ENCODE peak calls at places on chromosome 2, in four cellular contexts. Z is non-pigmented ciliary epithelial cell; S is activated CD8-positive, alpha-beta memory T cell treated with anti-CD3 and anti-CD28 coated beads, Interleukin-2, amount 50 U/mL, for 48 hours; K is naive thymus-derived CD8-positive, alpha-beta T cell. N is an unnamed sample.

GRCh38 chr2:238370482-238371372 is 50.4 kb downstream of the TRAF3IP1 start:
- DNase-seq in Z (no peak), S (no peak), K (peak), N (peak)

GRCh38 chr2:202566286-202566685 is 68.5 kb upstream of the FAM117B start:
- DNase-seq in Z (no peak), S (no peak), K (no peak), N (no peak)

GRCh38 chr2:200212862-200213425 is 93.5 kb upstream of the SPATS2L start:
- DNase-seq in S (no peak), Z (no peak), K (no peak), N (no peak)

GRCh38 chr2:182715121-182715895 is 749 bp upstream of the DNAJC10 start:
- DNase-seq in Z (no peak), K (peak), S (no peak), N (no peak)

GRCh38 chr2:95530734-95531133 is 46.2 kb upstream of the TRIM43B start:
- DNase-seq in Z (peak), K (no peak), S (no peak), N (no peak)

GRCh38 chr2:3254438-3254941 is 123.1 kb downstream of the EIPR1 start:
- DNase-seq in Z (no peak), K (no peak), S (no peak), N (no peak)

GRCh38 chr2:39370101-39370500 is 67.0 kb downstream of the MAP4K3 start:
- DNase-seq in K (no peak), S (no peak), Z (no peak), N (no peak)

GRCh38 chr2:65071499-65072180 is 15.4 kb downstream of the CEP68 start:
- DNase-seq in Z (no peak), S (no peak), K (no peak), N (no peak)

GRCh38 chr2:208142255-208142924 is 3.6 kb downstream of the CRYGB start:
- DNase-seq in Z (no peak), S (no peak), K (no peak), N (no peak)

GRCh38 chr2:55721601-55722215 is 28.1 kb upstream of the PNPT1 start:
- DNase-seq in Z (peak), S (no peak), K (no peak), N (no peak)

GRCh38 chr2:25228848-25229674 is 60.7 kb upstream of the POMC start:
- DNase-seq in K (no peak), S (no peak), Z (peak), N (peak)

GRCh38 chr2:27308359-27308875 is at the start of gene UCN:
- DNase-seq in K (no peak), S (no peak), Z (no peak), N (peak)

GRCh38 chr2:172230783-172231446 is 128.2 kb upstream of the DLX2 start:
- DNase-seq in S (no peak), Z (no peak), K (no peak), N (no peak)

GRCh38 chr2:237558918-237559645 is 7.3 kb upstream of the PRLH start:
- DNase-seq in S (no peak), Z (no peak), K (no peak), N (peak)

GRCh38 chr2:230933521-230934180 is 8.6 kb upstream of the GPR55 start:
- DNase-seq in Z (no peak), K (no peak), S (peak), N (peak)

GRCh38 chr2:152861349-152861942 is 143.0 kb downstream of the ARL6IP6 start:
- DNase-seq in Z (no peak), S (no peak), K (no peak), N (no peak)

GRCh38 chr2:113203901-113204519 is 30.2 kb downstream of the PSD4 start:
- DNase-seq in S (peak), Z (no peak), K (peak), N (peak)

GRCh38 chr2:108637304-108637669 is 82.0 kb upstream of the RANBP2 start:
- DNase-seq in S (no peak), K (no peak), Z (peak), N (no peak)

GRCh38 chr2:11726384-11726783 is 20.0 kb upstream of the LPIN1 start:
- DNase-seq in S (no peak), K (no peak), Z (no peak), N (no peak)

GRCh38 chr2:144502356-144502755 is 17.6 kb downstream of the ZEB2 start:
- DNase-seq in K (no peak), S (no peak), Z (no peak), N (no peak)

GRCh38 chr2:57296795-57297517 is 749.6 kb upstream of the VRK2 start:
- DNase-seq in Z (no peak), K (no peak), S (no peak), N (no peak)

GRCh38 chr2:241822264-241822623 is 13.3 kb downstream of the NEU4 start:
- DNase-seq in K (no peak), S (no peak), Z (no peak), N (no peak)

GRCh38 chr2:190664240-190664639 is 15.4 kb downstream of the NAB1 start:
- DNase-seq in Z (peak), K (no peak), S (no peak), N (no peak)

GRCh38 chr2:179051250-179051649 is 1.3 kb upstream of the CCDC141 start:
- DNase-seq in S (no peak), K (no peak), Z (no peak), N (no peak)

GRCh38 chr2:36941867-36942266 is 24.5 kb downstream of the STRN start:
- DNase-seq in S (no peak), Z (no peak), K (no peak), N (no peak)

GRCh38 chr2:235810297-235810696 is 316.5 kb downstream of the AGAP1 start:
- DNase-seq in S (no peak), K (no peak), Z (no peak), N (no peak)

GRCh38 chr2:221372156-221372870 is 199.8 kb downstream of the EPHA4 start:
- DNase-seq in Z (no peak), K (no peak), S (no peak), N (no peak)

GRCh38 chr2:219916761-219917160 is 289.3 kb downstream of the SLC4A3 start:
- DNase-seq in K (no peak), Z (no peak), S (no peak), N (no peak)

GRCh38 chr2:147649288-147649687 is 195.5 kb upstream of the ACVR2A start:
- DNase-seq in S (no peak), K (no peak), Z (no peak), N (no peak)

GRCh38 chr2:15916336-15916735 is 24.0 kb upstream of the MYCN start:
- DNase-seq in Z (no peak), K (no peak), S (no peak), N (no peak)

GRCh38 chr2:235707411-235708096 is 213.7 kb downstream of the AGAP1 start:
- DNase-seq in S (no peak), K (no peak), Z (no peak), N (no peak)

GRCh38 chr2:54572636-54573531 is 116.8 kb downstream of the SPTBN1 start:
- DNase-seq in Z (no peak), S (peak), K (peak), N (no peak)

GRCh38 chr2:61443342-61444041 is 27.4 kb downstream of the USP34 start:
- DNase-seq in S (no peak), K (no peak), Z (no peak), N (no peak)

GRCh38 chr2:42268528-42269151 is 92.4 kb downstream of the COX7A2L start:
- DNase-seq in K (no peak), Z (no peak), S (no peak), N (no peak)

GRCh38 chr2:209525834-209526281 is 102.0 kb downstream of the MAP2 start:
- DNase-seq in Z (peak), S (no peak), K (no peak), N (no peak)

GRCh38 chr2:109417701-109418335 is 195.9 kb downstream of the SEPTIN10 start:
- DNase-seq in K (no peak), Z (no peak), S (no peak), N (no peak)

GRCh38 chr2:21175895-21176646 is 52.3 kb downstream of the TDRD15 start:
- DNase-seq in S (no peak), Z (no peak), K (no peak), N (no peak)

GRCh38 chr2:186595219-186595618 is 5.4 kb downstream of the ITGAV start:
- DNase-seq in K (no peak), Z (no peak), S (no peak), N (no peak)